ENCODE peak calls at places on chromosomes 5 and 9, in six cellular contexts. I is IMR-90, O is uterus, H is A549, C is tibial nerve, N is body of pancreas. L is an unnamed sample.

GRCh38 chr9:107481035-107481434 is 8.5 kb downstream of the KLF4 start:
- DNase-seq in I (no peak), H (peak), C (no peak), N (no peak), O (no peak), L (no peak)

GRCh38 chr5:56464935-56465756 is 232.0 kb upstream of the ANKRD55 start:
- DNase-seq in C (no peak), N (no peak), O (no peak), H (no peak), I (no peak), L (no peak)

GRCh38 chr9:70362952-70363351 is 51.5 kb downstream of the KLF9 start:
- DNase-seq in O (no peak), I (peak), N (no peak), H (no peak), C (no peak), L (no peak)

GRCh38 chr5:565782-566445 is 41.7 kb upstream of the SLC9A3 start:
- DNase-seq in H (no peak), O (no peak), I (peak), N (peak), C (no peak), L (no peak)

GRCh38 chr5:139294372-139295165 is 1.0 kb downstream of the MATR3 start:
- DNase-seq in O (peak), I (peak), C (peak), N (peak), H (peak), L (peak)

GRCh38 chr5:178436326-178436940 is 153.8 kb downstream of the COL23A1 start:
- DNase-seq in N (no peak), I (no peak), O (no peak), C (no peak), H (no peak), L (no peak)

GRCh38 chr5:7615566-7616061 is 219.7 kb downstream of the ADCY2 start:
- DNase-seq in N (no peak), I (no peak), O (no peak), H (no peak), C (no peak), L (no peak)

GRCh38 chr5:135246605-135246922 is 152.5 kb downstream of the MACROH2A1 start:
- DNase-seq in H (no peak), O (no peak), I (no peak), N (no peak), C (no peak), L (no peak)

GRCh38 chr9:93810028-93810971 is 144.9 kb downstream of the BARX1 start:
- DNase-seq in I (no peak), N (no peak), O (no peak), H (no peak), C (no peak), L (no peak)

GRCh38 chr5:53167836-53168235 is 58.3 kb upstream of the MOCS2 start:
- DNase-seq in I (peak), N (peak), C (peak), H (no peak), O (peak), L (no peak)

GRCh38 chr9:3746296-3747275 is 220.8 kb upstream of the RFX3 start:
- DNase-seq in C (no peak), N (no peak), I (peak), H (peak), O (no peak), L (peak)

GRCh38 chr5:103235891-103236290 is 22.7 kb upstream of the MACIR start:
- DNase-seq in N (no peak), H (no peak), O (no peak), I (no peak), C (no peak), L (no peak)

GRCh38 chr9:37338218-37338617 is 84.3 kb upstream of the GRHPR start:
- DNase-seq in H (no peak), C (no peak), N (no peak), O (no peak), I (no peak), L (no peak)

GRCh38 chr5:41009228-41009627 is 61.9 kb downstream of the MROH2B start:
- DNase-seq in O (no peak), N (no peak), H (peak), I (peak), C (no peak), L (peak)

GRCh38 chr5:66239034-66239433 is 94.9 kb downstream of the SREK1 start:
- DNase-seq in N (no peak), O (no peak), I (no peak), C (no peak), H (peak), L (no peak)

DNA sequence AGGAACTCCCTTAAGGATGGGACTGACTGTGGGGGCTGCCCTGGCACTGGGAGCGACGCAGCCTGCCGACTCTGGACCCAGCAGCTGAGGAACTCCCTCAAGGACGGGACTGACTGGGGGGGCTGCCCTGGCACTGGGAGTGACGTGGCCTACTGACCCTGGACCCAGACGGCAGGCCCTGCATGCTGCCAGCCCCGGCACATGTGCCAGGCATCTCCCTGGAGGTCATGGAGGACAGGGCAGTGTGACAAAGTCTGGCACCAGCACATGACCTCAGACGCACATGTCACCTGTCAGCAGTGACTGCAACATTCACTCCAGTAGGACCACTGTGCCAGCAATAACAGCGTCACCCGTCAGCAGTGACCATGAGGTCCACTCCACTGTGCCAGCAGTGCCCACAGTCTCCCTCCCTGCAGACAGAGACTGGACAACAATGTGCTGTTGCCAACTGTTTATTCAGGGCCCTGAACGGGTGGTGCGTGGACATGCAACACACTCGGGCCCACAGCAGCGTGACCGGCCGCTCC is 4.5 kb downstream of the FBXW5 start:
- DNase-seq in O (no peak), C (no peak), N (no peak), I (no peak), H (no peak), L (no peak)
- TF ChIP-seq POLR2A in O (no peak), C (no peak), N (no peak), I (no peak), H (no peak), L (no peak)

GRCh38 chr5:43121565-43122484 is 1.1 kb downstream of the ZNF131 start:
- DNase-seq in C (no peak), O (no peak), N (no peak), I (peak), H (peak), L (peak)
- TF ChIP-seq POLR2A in C (peak), O (no peak), N (peak), I (peak), H (peak), L (peak)

GRCh38 chr5:6377121-6377520 is 1.2 kb downstream of the MED10 start:
- DNase-seq in C (no peak), H (no peak), N (no peak), I (peak), O (no peak), L (no peak)

GRCh38 chr5:6379246-6379645 is 899 bp upstream of the MED10 start:
- DNase-seq in N (no peak), I (no peak), C (no peak), O (no peak), H (no peak), L (no peak)

GRCh38 chr5:6383376-6383775 is 5.0 kb upstream of the MED10 start:
- DNase-seq in C (no peak), N (peak), I (no peak), O (no peak), H (no peak), L (no peak)

GRCh38 chr5:6377582-6378127 is 692 bp downstream of the MED10 start:
- DNase-seq in H (no peak), I (no peak), N (no peak), C (no peak), O (no peak), L (no peak)

GRCh38 chr5:6378128-6379023 is at the start of gene MED10:
- DNase-seq in N (peak), H (peak), C (peak), O (peak), I (peak), L (peak)
- TF ChIP-seq POLR2A in N (peak), H (peak), C (peak), O (peak), I (peak), L (peak)

DNA sequence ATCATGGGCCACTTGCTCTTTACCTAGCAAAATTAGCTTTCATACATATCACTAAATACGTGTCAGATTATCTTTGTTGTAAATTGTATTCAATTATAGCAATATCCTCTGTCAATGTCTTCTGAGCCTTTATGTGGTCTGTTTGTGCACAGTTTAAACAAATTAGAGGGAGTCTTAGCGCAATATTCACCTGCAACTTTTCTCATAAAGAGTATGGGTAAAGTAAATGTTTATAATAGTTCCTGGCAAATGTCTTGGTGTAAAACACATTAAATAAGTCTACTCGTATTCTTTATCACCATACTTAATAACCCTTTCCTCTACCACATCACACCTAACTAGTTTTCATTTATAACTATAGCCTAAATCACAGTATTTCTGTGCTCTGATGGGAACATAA is 169.0 kb downstream of the PCSK1 start:
- DNase-seq in N (no peak), O (no peak), C (no peak), H (no peak), I (no peak), L (no peak)
- TF ChIP-seq POLR2A in N (no peak), O (no peak), C (no peak), H (no peak), I (no peak), L (no peak)

GRCh38 chr9:113219972-113220371 is 1.1 kb downstream of the FKBP15 start:
- DNase-seq in H (no peak), C (no peak), O (no peak), I (peak), N (no peak), L (no peak)

GRCh38 chr9:113221800-113222481 is 597 bp downstream of the SLC31A1 start:
- DNase-seq in O (no peak), H (peak), N (no peak), I (no peak), C (no peak), L (peak)

GRCh38 chr9:113220467-113221002 is 542 bp downstream of the FKBP15 start:
- DNase-seq in I (no peak), O (no peak), H (no peak), C (no peak), N (no peak), L (no peak)

GRCh38 chr9:113222482-113222841 is 1.1 kb downstream of the SLC31A1 start:
- DNase-seq in H (no peak), N (no peak), C (no peak), I (peak), O (no peak), L (no peak)

DNA sequence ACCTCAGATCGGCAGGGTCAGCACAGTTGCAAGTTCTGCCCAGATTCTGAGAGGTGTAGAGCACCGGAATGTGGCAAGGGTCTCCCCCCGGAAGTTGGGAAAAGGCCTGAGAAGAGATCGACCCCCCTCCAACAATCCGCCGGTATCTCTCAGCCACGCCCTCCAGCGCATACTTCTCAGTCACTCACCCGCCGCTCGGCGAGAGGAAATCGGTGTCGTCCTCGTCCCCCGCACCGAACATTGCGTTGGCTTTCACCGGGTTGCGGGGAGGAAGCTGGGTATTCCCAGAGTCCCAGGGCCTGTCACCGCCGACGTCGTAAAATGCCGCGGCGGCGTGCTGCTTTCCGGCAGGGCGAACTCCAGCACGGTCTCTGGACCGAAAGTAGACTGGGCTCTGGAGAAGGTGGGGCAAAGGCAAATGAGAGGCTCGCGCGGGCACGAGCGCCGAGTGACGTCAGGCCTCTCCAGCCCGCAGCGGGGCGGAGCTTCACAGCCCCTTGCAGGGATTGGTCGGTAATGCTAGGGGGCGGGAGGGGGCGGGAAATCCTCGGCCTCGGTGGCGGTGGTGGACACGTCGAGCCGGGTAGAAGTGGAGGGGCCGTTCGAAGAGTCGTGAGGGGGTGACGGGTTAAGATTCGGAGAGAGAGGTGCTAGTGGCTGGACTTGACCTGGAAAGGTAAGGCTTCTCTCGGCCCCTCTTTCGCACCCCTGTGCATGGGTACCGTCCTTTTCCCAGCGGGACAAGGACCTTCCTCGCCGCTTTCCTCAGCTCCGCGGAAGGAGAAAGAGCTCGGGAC is at the start of the genes FKBP15 and SLC31A1:
- DNase-seq in C (peak), H (peak), I (peak), N (peak), O (peak), L (peak)
- TF ChIP-seq POLR2A in C (peak), H (peak), I (peak), N (peak), O (peak), L (peak)

GRCh38 chr5:149490599-149491187 is 60.5 kb downstream of the CSNK1A1 start:
- DNase-seq in H (no peak), I (no peak), O (no peak), N (no peak), C (no peak), L (no peak)
- TF ChIP-seq POLR2A in H (no peak), I (peak), O (no peak), N (no peak), C (no peak), L (no peak)

GRCh38 chr9:19155106-19155999 is 28.1 kb upstream of the PLIN2 start:
- DNase-seq in C (no peak), H (no peak), O (no peak), N (no peak), I (no peak), L (no peak)
- TF ChIP-seq POLR2A in C (no peak), H (no peak), O (no peak), N (no peak), I (no peak), L (no peak)

GRCh38 chr5:154857534-154858250 is 735 bp upstream of the CNOT8 start:
- DNase-seq in N (peak), H (peak), O (peak), I (peak), C (peak), L (peak)
- TF ChIP-seq POLR2A in N (peak), H (peak), O (no peak), I (peak), C (peak), L (peak)

GRCh38 chr9:26955921-26956886 is at the start of gene IFT74:
- DNase-seq in C (peak), O (peak), N (peak), H (peak), I (peak), L (peak)
- TF ChIP-seq POLR2A in C (peak), O (peak), N (peak), H (peak), I (peak), L (peak)

L was measured in H54.